ENCODE peak calls at places on chromosome 2, in nine cellular contexts. One of them, this sample, is unnamed.

GRCh38 chr2:200288670-200289429 is 17.6 kb upstream of the SPATS2L start:
- DNase-seq in GM13976: no peak
- DNase-seq in nephron progenitor cell: no peak
- DNase-seq in GM23338: no peak
- DNase-seq in Panc1: no peak
- DNase-seq in PC-9: peak
- DNase-seq in A673: no peak
- DNase-seq in RWPE1: no peak
- DNase-seq in endodermal cell: no peak
- DNase-seq in this sample: no peak

GRCh38 chr2:36511858-36512630 is 85.9 kb downstream of the FEZ2 start:
- DNase-seq in PC-9: no peak
- DNase-seq in A673: no peak
- DNase-seq in GM23338: no peak
- DNase-seq in nephron progenitor cell: no peak
- DNase-seq in GM13976: peak
- DNase-seq in endodermal cell: no peak
- DNase-seq in RWPE1: no peak
- DNase-seq in Panc1: no peak
- DNase-seq in this sample: no peak

GRCh38 chr2:47631840-47632398 is 151.0 kb upstream of the MSH6 start:
- DNase-seq in RWPE1: peak
- DNase-seq in Panc1: no peak
- DNase-seq in nephron progenitor cell: no peak
- DNase-seq in A673: peak
- DNase-seq in PC-9: peak
- DNase-seq in endodermal cell: peak
- DNase-seq in GM13976: no peak
- DNase-seq in GM23338: no peak
- DNase-seq in this sample: no peak

GRCh38 chr2:186884585-186884984 is 35.6 kb upstream of the ZSWIM2 start:
- DNase-seq in GM23338: no peak
- DNase-seq in Panc1: no peak
- DNase-seq in A673: peak
- DNase-seq in PC-9: no peak
- DNase-seq in RWPE1: no peak
- DNase-seq in GM13976: no peak
- DNase-seq in endodermal cell: no peak
- DNase-seq in nephron progenitor cell: no peak
- DNase-seq in this sample: no peak

GRCh38 chr2:96267159-96267971 is 1.3 kb downstream of the CIAO1 start:
- DNase-seq in RWPE1: peak
- DNase-seq in A673: peak
- DNase-seq in endodermal cell: peak
- DNase-seq in GM23338: peak
- DNase-seq in Panc1: no peak
- DNase-seq in GM13976: peak
- DNase-seq in PC-9: no peak
- DNase-seq in nephron progenitor cell: peak
- DNase-seq in this sample: no peak

GRCh38 chr2:133822901-133823550 is 254.8 kb upstream of the NCKAP5 start:
- DNase-seq in PC-9: no peak
- DNase-seq in GM23338: no peak
- DNase-seq in RWPE1: no peak
- DNase-seq in A673: no peak
- DNase-seq in nephron progenitor cell: no peak
- DNase-seq in GM13976: no peak
- DNase-seq in Panc1: no peak
- DNase-seq in endodermal cell: no peak
- DNase-seq in this sample: no peak

GRCh38 chr2:51516667-51517066 is 484.7 kb upstream of the NRXN1 start:
- DNase-seq in PC-9: no peak
- DNase-seq in RWPE1: no peak
- DNase-seq in GM23338: no peak
- DNase-seq in A673: no peak
- DNase-seq in GM13976: no peak
- DNase-seq in Panc1: no peak
- DNase-seq in endodermal cell: no peak
- DNase-seq in nephron progenitor cell: no peak
- DNase-seq in this sample: no peak

GRCh38 chr2:97774425-97774824 is 61.0 kb downstream of the ZAP70 start:
- DNase-seq in nephron progenitor cell: peak
- DNase-seq in PC-9: no peak
- DNase-seq in endodermal cell: peak
- DNase-seq in A673: peak
- DNase-seq in RWPE1: peak
- DNase-seq in GM23338: peak
- DNase-seq in GM13976: no peak
- DNase-seq in Panc1: no peak
- DNase-seq in this sample: no peak

GRCh38 chr2:16196687-16197503 is 256.5 kb downstream of the MYCN start:
- DNase-seq in Panc1: no peak
- DNase-seq in nephron progenitor cell: no peak
- DNase-seq in A673: no peak
- DNase-seq in endodermal cell: no peak
- DNase-seq in RWPE1: peak
- DNase-seq in PC-9: no peak
- DNase-seq in GM23338: no peak
- DNase-seq in GM13976: no peak
- DNase-seq in this sample: no peak

GRCh38 chr2:199985625-199986207 is 30.3 kb downstream of the MAIP1 start:
- DNase-seq in GM13976: no peak
- DNase-seq in Panc1: peak
- DNase-seq in RWPE1: peak
- DNase-seq in endodermal cell: peak
- DNase-seq in GM23338: peak
- DNase-seq in nephron progenitor cell: peak
- DNase-seq in PC-9: peak
- DNase-seq in A673: peak
- DNase-seq in this sample: peak

GRCh38 chr2:161246301-161246700 is 61.9 kb upstream of the PSMD14 start:
- DNase-seq in Panc1: no peak
- DNase-seq in GM13976: no peak
- DNase-seq in A673: peak
- DNase-seq in endodermal cell: no peak
- DNase-seq in PC-9: no peak
- DNase-seq in GM23338: peak
- DNase-seq in RWPE1: no peak
- DNase-seq in nephron progenitor cell: no peak
- DNase-seq in this sample: no peak

GRCh38 chr2:101442042-101442666 is 32.8 kb downstream of the RFX8 start:
- DNase-seq in endodermal cell: no peak
- DNase-seq in GM13976: no peak
- DNase-seq in PC-9: no peak
- DNase-seq in Panc1: no peak
- DNase-seq in RWPE1: no peak
- DNase-seq in nephron progenitor cell: no peak
- DNase-seq in A673: no peak
- DNase-seq in GM23338: no peak
- DNase-seq in this sample: no peak

GRCh38 chr2:120348134-120349103 is 2.5 kb downstream of the INHBB start:
- DNase-seq in Panc1: no peak
- DNase-seq in nephron progenitor cell: no peak
- DNase-seq in A673: no peak
- DNase-seq in GM23338: peak
- DNase-seq in endodermal cell: no peak
- DNase-seq in GM13976: no peak
- DNase-seq in PC-9: peak
- DNase-seq in RWPE1: no peak
- DNase-seq in this sample: no peak

GRCh38 chr2:10909050-10909995 is 2.4 kb upstream of the KCNF1 start:
- DNase-seq in GM13976: no peak
- DNase-seq in RWPE1: no peak
- DNase-seq in PC-9: peak
- DNase-seq in A673: peak
- DNase-seq in endodermal cell: peak
- DNase-seq in GM23338: peak
- DNase-seq in Panc1: no peak
- DNase-seq in nephron progenitor cell: peak
- DNase-seq in this sample: no peak
- TF ChIP-seq CTCF in GM13976: no peak
- TF ChIP-seq CTCF in RWPE1: no peak
- TF ChIP-seq CTCF in PC-9: peak
- TF ChIP-seq CTCF in A673: peak
- TF ChIP-seq CTCF in endodermal cell: peak
- TF ChIP-seq CTCF in GM23338: peak
- TF ChIP-seq CTCF in Panc1: peak
- TF ChIP-seq CTCF in nephron progenitor cell: peak
- TF ChIP-seq CTCF in this sample: peak

DNA sequence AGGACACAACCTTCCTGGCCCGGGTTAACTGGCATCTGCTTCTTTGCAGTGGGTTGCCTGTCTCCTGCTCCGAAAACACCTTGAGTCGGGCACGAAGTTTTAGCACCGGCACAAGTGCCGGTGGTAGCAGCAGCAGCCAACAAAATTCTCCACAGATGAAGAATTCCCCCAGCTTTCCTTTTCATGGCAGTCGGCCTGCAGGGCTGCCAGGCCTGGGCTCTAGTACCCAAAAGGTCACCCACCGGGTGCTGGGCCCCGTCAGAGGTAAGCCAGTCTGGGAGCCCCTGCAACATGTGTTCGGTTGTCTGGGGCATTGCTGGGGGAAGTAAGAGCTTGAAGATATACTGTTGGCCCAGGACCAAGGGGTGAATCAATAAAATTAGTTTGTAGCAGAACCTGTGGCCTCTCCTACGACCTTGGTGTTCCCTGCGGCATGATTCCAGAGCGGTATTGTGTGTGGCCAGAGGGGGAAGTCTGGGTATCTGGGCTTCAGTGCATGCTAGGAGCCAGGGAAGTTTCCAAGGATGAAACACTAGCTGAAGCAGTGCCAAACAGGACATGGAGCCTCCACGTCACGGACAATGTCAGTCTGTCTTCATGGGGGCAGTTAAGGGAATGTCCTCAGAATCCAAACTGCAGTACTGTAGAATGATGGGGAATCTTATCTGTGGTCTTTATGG is 7.8 kb downstream of the AGBL5 start:
- DNase-seq in Panc1: no peak
- DNase-seq in PC-9: no peak
- DNase-seq in GM13976: no peak
- DNase-seq in GM23338: no peak
- DNase-seq in nephron progenitor cell: no peak
- DNase-seq in A673: no peak
- DNase-seq in endodermal cell: no peak
- DNase-seq in RWPE1: no peak
- DNase-seq in this sample: no peak
- TF ChIP-seq CTCF in Panc1: no peak
- TF ChIP-seq CTCF in PC-9: no peak
- TF ChIP-seq CTCF in GM13976: no peak
- TF ChIP-seq CTCF in GM23338: no peak
- TF ChIP-seq CTCF in nephron progenitor cell: no peak
- TF ChIP-seq CTCF in A673: no peak
- TF ChIP-seq CTCF in endodermal cell: no peak
- TF ChIP-seq CTCF in RWPE1: no peak
- TF ChIP-seq CTCF in this sample: no peak

GRCh38 chr2:195795879-195796278 is 138.9 kb downstream of the SLC39A10 start:
- DNase-seq in GM13976: no peak
- DNase-seq in endodermal cell: no peak
- DNase-seq in A673: no peak
- DNase-seq in nephron progenitor cell: no peak
- DNase-seq in GM23338: no peak
- DNase-seq in RWPE1: no peak
- DNase-seq in Panc1: no peak
- DNase-seq in PC-9: no peak
- DNase-seq in this sample: no peak
- TF ChIP-seq CTCF in GM13976: no peak
- TF ChIP-seq CTCF in endodermal cell: no peak
- TF ChIP-seq CTCF in A673: no peak
- TF ChIP-seq CTCF in nephron progenitor cell: no peak
- TF ChIP-seq CTCF in GM23338: no peak
- TF ChIP-seq CTCF in RWPE1: no peak
- TF ChIP-seq CTCF in Panc1: no peak
- TF ChIP-seq CTCF in PC-9: no peak
- TF ChIP-seq CTCF in this sample: no peak

DNA sequence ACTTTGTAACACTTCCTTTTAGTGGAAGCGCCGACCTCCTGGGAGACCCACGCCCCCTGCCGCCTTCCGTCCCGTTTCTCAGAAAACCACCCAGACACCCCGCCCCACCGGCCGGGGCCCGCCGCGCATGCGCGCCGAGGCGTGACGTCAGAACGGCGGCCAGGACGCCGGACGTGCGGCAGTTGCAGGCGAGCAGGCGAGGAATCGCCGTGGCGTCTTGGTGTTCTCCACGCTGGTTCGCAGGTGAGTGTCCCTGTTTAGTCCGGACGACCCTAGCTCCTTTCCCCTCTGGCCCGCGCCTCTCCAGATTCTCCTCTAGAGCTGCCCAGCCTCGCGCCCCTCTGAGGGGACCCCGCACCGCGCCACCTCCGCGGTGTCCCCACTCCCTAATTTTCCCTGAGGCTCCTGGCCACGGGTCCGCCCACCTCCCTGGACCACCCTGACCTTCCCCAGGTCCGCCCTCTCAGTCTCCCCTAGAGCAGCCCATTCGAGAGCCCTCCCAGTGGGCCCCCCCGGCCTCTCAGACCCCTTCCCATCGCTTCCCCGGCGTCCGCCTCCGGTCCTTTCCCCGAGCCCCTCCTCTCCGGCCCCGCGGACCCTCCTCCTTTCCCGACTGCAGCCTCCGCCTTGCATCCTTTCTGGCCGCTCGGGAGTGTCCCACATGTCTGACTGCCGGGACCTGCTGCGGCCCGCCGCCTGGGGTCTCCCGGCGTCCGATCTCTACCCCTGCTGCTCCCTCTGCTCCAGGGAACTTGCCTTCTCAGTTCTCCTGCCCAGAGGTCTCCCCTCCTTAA is at the start of gene PLEKHB2:
- DNase-seq in endodermal cell: peak
- DNase-seq in RWPE1: peak
- DNase-seq in A673: peak
- DNase-seq in GM23338: peak
- DNase-seq in PC-9: peak
- DNase-seq in Panc1: no peak
- DNase-seq in nephron progenitor cell: peak
- DNase-seq in GM13976: peak
- DNase-seq in this sample: peak
- TF ChIP-seq CTCF in endodermal cell: peak
- TF ChIP-seq CTCF in RWPE1: no peak
- TF ChIP-seq CTCF in A673: peak
- TF ChIP-seq CTCF in GM23338: peak
- TF ChIP-seq CTCF in PC-9: no peak
- TF ChIP-seq CTCF in Panc1: no peak
- TF ChIP-seq CTCF in nephron progenitor cell: no peak
- TF ChIP-seq CTCF in GM13976: no peak
- TF ChIP-seq CTCF in this sample: no peak

This sample was measured in GM12864.